ENCODE peak calls at places on chromosomes 13 and 19, in ten cellular contexts. S is fibroblast of lung, Y is midbrain, G is WTC11, U is Daoy, V is cardiac muscle cell, M is EL, D is amniotic stem cell, L is dorsolateral prefrontal cortex, J is epithelial cell of esophagus. E is an unnamed sample.

GRCh38 chr19:33193864-33194362 is at the start of gene LRP3:
- DNase-seq in S (peak), Y (peak), G (peak), U (peak), V (peak), M (peak), D (peak), L (peak), J (peak), E (peak)

GRCh38 chr13:48591889-48592725 is 59.2 kb upstream of the RCBTB2 start:
- DNase-seq in S (no peak), Y (no peak), G (no peak), U (no peak), V (no peak), M (no peak), D (no peak), L (no peak), J (no peak), E (no peak)

GRCh38 chr13:31595568-31595967 is 143.8 kb upstream of the RXFP2 start:
- DNase-seq in S (no peak), Y (no peak), G (no peak), U (no peak), V (no peak), M (no peak), D (no peak), L (no peak), J (no peak), E (no peak)

GRCh38 chr19:6381030-6381750 is 5.5 kb upstream of the PSPN start:
- DNase-seq in S (no peak), Y (no peak), G (no peak), U (no peak), V (no peak), M (no peak), D (no peak), L (no peak), J (no peak), E (no peak)

GRCh38 chr19:3095375-3096191 is 1.4 kb downstream of the GNA11 start:
- DNase-seq in S (no peak), Y (no peak), G (peak), U (peak), V (peak), M (peak), D (no peak), L (no peak), J (peak), E (no peak)

GRCh38 chr19:40466219-40467006 is at the start of gene SPTBN4:
- DNase-seq in S (no peak), Y (peak), G (no peak), U (no peak), V (no peak), M (no peak), D (no peak), L (peak), J (peak), E (no peak)

GRCh38 chr19:35279985-35280821 is 2.1 kb upstream of the HAMP start:
- DNase-seq in S (no peak), Y (no peak), G (no peak), U (no peak), V (no peak), M (no peak), D (no peak), L (no peak), J (no peak), E (no peak)

GRCh38 chr19:30317403-30317802 is 54.8 kb upstream of the ZNF536 start:
- DNase-seq in S (no peak), Y (no peak), G (no peak), U (no peak), V (no peak), M (no peak), D (no peak), L (no peak), J (no peak), E (no peak)

GRCh38 chr13:30572859-30573275 is 44.9 kb upstream of the USPL1 start:
- DNase-seq in S (peak), Y (peak), G (no peak), U (peak), V (peak), M (peak), D (peak), L (no peak), J (peak), E (no peak)

GRCh38 chr19:55118401-55118991 is 1.1 kb upstream of the PPP1R12C start:
- DNase-seq in S (no peak), Y (peak), G (peak), U (no peak), V (peak), M (no peak), D (no peak), L (peak), J (no peak), E (peak)

GRCh38 chr19:35899547-35900214 is 659 bp downstream of the NFKBID start:
- DNase-seq in S (peak), Y (peak), G (peak), U (peak), V (peak), M (peak), D (peak), L (peak), J (peak), E (peak)

GRCh38 chr13:35926859-35927530 is 204.2 kb downstream of the DCLK1 start:
- DNase-seq in S (peak), Y (no peak), G (no peak), U (peak), V (no peak), M (no peak), D (no peak), L (no peak), J (no peak), E (no peak)

GRCh38 chr13:31807090-31807541 is 67.8 kb downstream of the RXFP2 start:
- DNase-seq in S (peak), Y (no peak), G (no peak), U (no peak), V (no peak), M (no peak), D (no peak), L (no peak), J (peak), E (peak)

GRCh38 chr13:101127741-101128353 is 288.5 kb downstream of the NALCN start:
- DNase-seq in S (peak), Y (peak), G (no peak), U (peak), V (peak), M (peak), D (peak), L (peak), J (peak), E (peak)

GRCh38 chr13:76338003-76338402 is 548.2 kb downstream of the KCTD12 start:
- DNase-seq in S (no peak), Y (no peak), G (no peak), U (no peak), V (no peak), M (no peak), D (no peak), L (no peak), J (no peak), E (no peak)